ENCODE peak calls at places on chromosomes 7 and 10, in ten cellular contexts. O is SK-N-SH, N is colonic mucosa, K is suprapubic skin, X is neural progenitor cell, E is heart left ventricle, J is endodermal cell, I is GM23338, H is IMR-90, T is PC-3. M is an unnamed sample.

GRCh38 chr7:2698581-2699288 is 10.7 kb downstream of the AMZ1 start:
- DNase-seq in O (no peak), T (peak; percentile 17), J (peak; percentile 41), I (no peak), H (no peak), X (no peak), E (no peak), K (no peak), N (no peak), M (no peak)

GRCh38 chr7:767941-768729 is 41.1 kb upstream of the PRKAR1B start:
- DNase-seq in O (peak; percentile 98), E (no peak), H (peak; percentile 22), X (no peak), I (no peak), T (no peak), K (no peak), J (peak; percentile 39), N (no peak), M (peak; percentile 92)

GRCh38 chr10:103144086-103144485 is 49.0 kb downstream of the NT5C2 start:
- DNase-seq in K (no peak), N (no peak), E (no peak), X (no peak), T (no peak), H (no peak), O (no peak), I (no peak), J (no peak), M (no peak)

GRCh38 chr7:2032030-2032875 is 200.5 kb downstream of the MAD1L1 start:
- DNase-seq in K (peak; percentile 52), X (no peak), J (peak; percentile 76), O (peak; percentile 56), H (peak; percentile 59), N (no peak), E (peak; percentile 52), T (no peak), I (no peak), M (no peak)

GRCh38 chr10:79400567-79401004 is 44.8 kb downstream of the ZCCHC24 start:
- DNase-seq in T (peak; percentile 97), N (peak; percentile 62), J (peak; percentile 90), E (no peak), O (peak; percentile 78), H (no peak), K (no peak), I (peak; percentile 73), X (peak; percentile 64), M (no peak)

GRCh38 chr7:43766564-43766963 is 8.1 kb downstream of the BLVRA start:
- DNase-seq in H (no peak), T (no peak), N (no peak), K (no peak), O (no peak), E (no peak), J (peak; percentile 50), X (peak; percentile 27), I (peak; percentile 53), M (no peak)

GRCh38 chr10:55668326-55668922 is 692.6 kb downstream of the ZWINT start:
- DNase-seq in J (peak; percentile 69), N (no peak), O (no peak), X (peak; percentile 15), E (no peak), K (no peak), H (no peak), T (peak; percentile 76), I (peak; percentile 77), M (no peak)

GRCh38 chr10:102615361-102615760 is 28.9 kb upstream of the TRIM8 start:
- DNase-seq in I (peak; percentile 80), H (no peak), K (no peak), T (no peak), E (no peak), J (peak; percentile 91), X (peak; percentile 64), O (peak; percentile 70), N (no peak), M (no peak)

GRCh38 chr10:78023741-78024140 is 5.6 kb downstream of the POLR3A start:
- DNase-seq in I (no peak), J (no peak), H (no peak), O (no peak), E (no peak), X (no peak), T (no peak), N (no peak), K (no peak), M (no peak)

GRCh38 chr7:66505531-66506451 is 122.9 kb upstream of the KCTD7 start:
- DNase-seq in I (no peak), N (no peak), X (no peak), O (no peak), H (no peak), T (no peak), E (no peak), K (peak; percentile 33), J (no peak), M (no peak)

GRCh38 chr7:116316838-116317612 is 106.7 kb downstream of the TES start:
- DNase-seq in H (peak; percentile 99), O (no peak), I (no peak), N (peak; percentile 20), K (peak; percentile 65), J (peak; percentile 53), X (peak; percentile 54), T (peak; percentile 98), E (peak; percentile 25), M (peak; percentile 98)

GRCh38 chr10:14259696-14260595 is 70.8 kb downstream of the FRMD4A start:
- DNase-seq in X (no peak), I (no peak), E (no peak), J (no peak), T (no peak), N (no peak), O (no peak), H (peak; percentile 60), K (no peak), M (peak; percentile 85)

GRCh38 chr10:14265709-14266108 is 65.0 kb downstream of the FRMD4A start:
- DNase-seq in T (no peak), K (no peak), J (peak; percentile 58), E (no peak), I (no peak), H (no peak), X (no peak), N (no peak), O (no peak), M (no peak)

GRCh38 chr10:14263041-14263440 is 67.7 kb downstream of the FRMD4A start:
- DNase-seq in H (no peak), J (no peak), N (no peak), I (no peak), O (no peak), T (no peak), K (no peak), E (no peak), X (no peak), M (no peak)

GRCh38 chr10:14261341-14261740 is 69.4 kb downstream of the FRMD4A start:
- DNase-seq in O (no peak), N (no peak), I (no peak), K (no peak), T (no peak), H (no peak), J (no peak), X (no peak), E (no peak), M (no peak)
- TF ChIP-seq CTCF in O (no peak), N (no peak), I (no peak), K (no peak), T (no peak), H (no peak), J (no peak), X (no peak), E (no peak), M (no peak)

GRCh38 chr7:151799506-151799905 is 77.4 kb downstream of the PRKAG2 start:
- DNase-seq in X (no peak), T (no peak), H (no peak), K (no peak), N (no peak), J (no peak), O (no peak), E (no peak), I (no peak), M (no peak)

GRCh38 chr7:151801782-151802468 is 75.0 kb downstream of the PRKAG2 start:
- DNase-seq in O (no peak), H (no peak), T (no peak), I (no peak), J (no peak), K (no peak), N (peak; percentile 58), E (no peak), X (no peak), M (no peak)

GRCh38 chr7:151800391-151800790 is 76.5 kb downstream of the PRKAG2 start:
- DNase-seq in O (no peak), T (no peak), J (no peak), I (no peak), N (no peak), X (no peak), H (no peak), K (no peak), E (no peak), M (no peak)

GRCh38 chr7:151801291-151801690 is 75.6 kb downstream of the PRKAG2 start:
- DNase-seq in T (no peak), O (no peak), I (no peak), X (no peak), N (no peak), J (no peak), E (no peak), H (no peak), K (no peak), M (no peak)

GRCh38 chr7:151800861-151801260 is 76.1 kb downstream of the PRKAG2 start:
- DNase-seq in T (no peak), K (no peak), N (no peak), J (no peak), X (no peak), I (no peak), E (no peak), O (no peak), H (no peak), M (no peak)
- H3K4me3 ChIP-seq in T (no peak overlapping the region), K (no peak overlapping the region), N (no peak overlapping the region), J (no peak overlapping the region), X (no peak overlapping the region), I (no peak overlapping the region), E (no peak overlapping the region), O (no peak overlapping the region), H (no peak overlapping the region), M (no peak overlapping the region)

DNA sequence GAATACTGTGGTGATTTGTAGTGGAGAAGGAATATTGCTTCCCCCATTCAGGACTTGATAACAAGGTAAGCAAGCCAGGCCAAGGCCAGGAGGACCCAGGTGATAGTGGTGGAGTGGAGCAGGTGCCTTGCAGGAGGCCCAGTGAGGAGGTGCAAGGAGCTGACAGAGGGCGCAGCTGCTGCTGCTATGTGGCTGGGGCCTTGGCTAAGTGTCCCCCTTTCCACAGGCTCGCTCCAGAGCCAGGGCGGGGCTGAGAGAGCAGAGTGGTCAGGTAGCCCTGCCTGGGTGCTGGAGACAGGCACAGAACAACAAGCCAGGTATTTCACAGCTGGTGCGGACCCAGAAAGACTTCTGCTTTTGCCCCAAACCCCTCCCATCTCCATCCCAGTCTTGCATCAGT is 163.0 kb downstream of the EGFR start:
- DNase-seq in N (no peak), E (no peak), K (no peak), H (no peak), T (no peak), X (no peak), I (no peak), O (no peak), J (no peak), M (no peak)
- H3K36me3 ChIP-seq in N (no peaks in the 10 kb centered on the region), E (no peaks in the 10 kb centered on the region), K (peaks cover 91% of the 10 kb centered on the region), H (peaks cover 66% of the 10 kb centered on the region), T (peaks cover 43% of the 10 kb centered on the region), X (no peaks in the 10 kb centered on the region), I (no peaks in the 10 kb centered on the region), O (peaks cover 68% of the 10 kb centered on the region), J (no peaks in the 10 kb centered on the region), M (peaks cover 45% of the 10 kb centered on the region)

DNA sequence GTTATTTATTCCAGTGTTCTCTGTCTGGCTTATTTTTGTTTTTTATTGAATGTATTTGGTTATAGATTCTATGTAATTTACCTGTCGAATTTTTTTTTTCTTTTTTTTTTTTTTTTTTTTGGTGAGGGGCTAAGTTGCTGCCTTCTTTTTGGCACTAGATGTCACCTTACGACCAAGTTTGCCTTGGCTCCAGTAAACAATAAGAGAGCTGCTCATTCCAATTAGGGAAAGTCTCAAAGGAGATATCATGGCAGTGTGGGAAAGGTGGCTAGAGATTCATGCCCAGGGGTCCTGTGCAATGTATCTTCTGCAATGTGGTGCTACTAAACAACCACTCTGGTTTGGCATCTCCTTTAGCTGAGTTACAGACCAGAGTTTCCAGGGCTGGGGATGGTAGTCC is 84.0 kb downstream of the PTPN20 start:
- DNase-seq in J (peak; percentile 55), N (no peak), O (no peak), E (no peak), I (peak; percentile 62), T (no peak), H (no peak), X (peak; percentile 43), K (no peak), M (no peak)
- TF ChIP-seq CTCF in J (peak; percentile 64), N (no peak), O (peak; percentile 7), E (no peak), I (peak; percentile 58), T (no peak), H (no peak), X (peak; percentile 45), K (no peak), M (no peak)

M was measured in brain microvascular endothelial cell.